ENCODE peak calls at places on chromosome 5, in eight cellular contexts. C is stimulated activated CD4-positive, alpha-beta T cell treated with anti-CD3 and anti-CD28 coated beads, Interleukin-1b, Interleukin-23, amount 100 ng/mL, for 48 hours; A is stimulated activated CD8-positive, alpha-beta memory T cell treated with anti-CD3 and anti-CD28 coated beads, Interleukin-15, amount 100 ng/mL, for 4 hours; H is NCI-H460; T is CD8-positive, alpha-beta T cell; V is HT1080; P is neural crest cell; J is NAMALWA. Q is an unnamed sample.

GRCh38 chr5:73158313-73158712 is 14.7 kb upstream of the TMEM174 start:
- DNase-seq in C (no peak), T (no peak), P (no peak), V (no peak), H (no peak), A (no peak), J (no peak), Q (no peak)

GRCh38 chr5:69450116-69450515 is 35.2 kb downstream of the MARVELD2 start:
- DNase-seq in T (no peak), J (no peak), V (peak; percentile 96), C (no peak), H (peak; percentile 18), P (no peak), A (no peak), Q (no peak)

GRCh38 chr5:53971566-53971965 is 338.8 kb downstream of the ARL15 start:
- DNase-seq in J (no peak), V (no peak), P (no peak), A (no peak), T (no peak), H (no peak), C (no peak), Q (no peak)

GRCh38 chr5:42566658-42567313 is 143.5 kb downstream of the GHR start:
- DNase-seq in A (no peak), T (no peak), H (no peak), P (no peak), J (no peak), C (no peak), V (no peak), Q (no peak)

GRCh38 chr5:67267522-67268232 is 71.1 kb upstream of the CD180 start:
- DNase-seq in V (no peak), H (no peak), A (no peak), P (no peak), C (no peak), J (no peak), T (no peak), Q (no peak)

GRCh38 chr5:145056805-145057204 is 778.3 kb downstream of the PRELID2 start:
- DNase-seq in A (no peak), P (no peak), V (peak; percentile 69), C (no peak), H (no peak), T (no peak), J (peak; percentile 2), Q (no peak)

GRCh38 chr5:95862636-95863382 is 40.3 kb upstream of the GLRX start:
- DNase-seq in H (peak; percentile 80), T (no peak), J (no peak), C (no peak), A (no peak), V (peak; percentile 39), P (no peak), Q (no peak)

GRCh38 chr5:6712136-6712581 is 1.1 kb upstream of the TENT4A start:
- DNase-seq in A (peak; percentile 36), V (peak; percentile 64), C (peak; percentile 54), P (peak; percentile 47), H (peak; percentile 41), J (peak; percentile 77), T (peak; percentile 50), Q (peak; percentile 47)

GRCh38 chr5:157986431-157986990 is 127.6 kb upstream of the CLINT1 start:
- DNase-seq in C (no peak), P (no peak), T (no peak), J (no peak), V (no peak), A (no peak), H (no peak), Q (no peak)

GRCh38 chr5:95780597-95780996 is 41.9 kb downstream of the GLRX start:
- DNase-seq in H (no peak), J (no peak), A (no peak), C (no peak), P (no peak), V (no peak), T (no peak), Q (no peak)

GRCh38 chr5:132828846-132829494 is 1.5 kb downstream of the SHROOM1 start:
- DNase-seq in T (no peak), V (no peak), C (no peak), P (no peak), A (no peak), J (no peak), H (no peak), Q (no peak)

Q was measured in T-helper 2 cell treated with Interferon-gamma antibody and Interleukin-4, amounts not matched to agents 5 μg/mL and 100 μg/mL, for 36 hours.